ENCODE peak calls at places on chromosomes 1 and 21, in eight cellular contexts. One of them, this sample, is unnamed.

GRCh38 chr1:172547071-172547470 is 14.1 kb downstream of the SUCO start:
- DNase-seq in AG10803: no peak
- DNase-seq in lower leg skin: no peak
- DNase-seq in foreskin fibroblast: no peak
- DNase-seq in adrenal gland: no peak
- DNase-seq in spleen: no peak
- DNase-seq in GM06990: no peak
- DNase-seq in tibial nerve: no peak
- DNase-seq in this sample: no peak

GRCh38 chr1:176058686-176059085 is 148.4 kb downstream of the COP1 start:
- DNase-seq in adrenal gland: no peak
- DNase-seq in spleen: no peak
- DNase-seq in lower leg skin: no peak
- DNase-seq in GM06990: no peak
- DNase-seq in foreskin fibroblast: no peak
- DNase-seq in tibial nerve: no peak
- DNase-seq in AG10803: no peak
- DNase-seq in this sample: no peak

GRCh38 chr1:171742577-171742922 is 685 bp upstream of the VAMP4 start:
- DNase-seq in lower leg skin: peak
- DNase-seq in GM06990: no peak
- DNase-seq in tibial nerve: peak
- DNase-seq in adrenal gland: peak
- DNase-seq in spleen: peak
- DNase-seq in foreskin fibroblast: peak
- DNase-seq in AG10803: peak
- DNase-seq in this sample: peak

GRCh38 chr1:46102769-46103476 is 29.5 kb downstream of the PIK3R3 start:
- DNase-seq in AG10803: no peak
- DNase-seq in adrenal gland: no peak
- DNase-seq in foreskin fibroblast: no peak
- DNase-seq in GM06990: no peak
- DNase-seq in spleen: no peak
- DNase-seq in lower leg skin: no peak
- DNase-seq in tibial nerve: no peak
- DNase-seq in this sample: no peak

GRCh38 chr1:210647406-210648333 is 319.0 kb downstream of the HHAT start:
- DNase-seq in adrenal gland: no peak
- DNase-seq in tibial nerve: no peak
- DNase-seq in spleen: no peak
- DNase-seq in GM06990: no peak
- DNase-seq in AG10803: peak
- DNase-seq in lower leg skin: no peak
- DNase-seq in foreskin fibroblast: no peak
- DNase-seq in this sample: no peak

GRCh38 chr1:8880068-8880676 is 1.7 kb upstream of the ENO1 start:
- DNase-seq in spleen: no peak
- DNase-seq in lower leg skin: peak
- DNase-seq in GM06990: no peak
- DNase-seq in foreskin fibroblast: peak
- DNase-seq in tibial nerve: peak
- DNase-seq in AG10803: peak
- DNase-seq in adrenal gland: peak
- DNase-seq in this sample: peak

GRCh38 chr1:24536391-24536840 is 19.5 kb upstream of the NCMAP start:
- DNase-seq in adrenal gland: no peak
- DNase-seq in foreskin fibroblast: no peak
- DNase-seq in GM06990: peak
- DNase-seq in tibial nerve: no peak
- DNase-seq in AG10803: peak
- DNase-seq in spleen: peak
- DNase-seq in lower leg skin: no peak
- DNase-seq in this sample: no peak

GRCh38 chr21:26956216-26956615 is 10.7 kb downstream of the ADAMTS5 start:
- DNase-seq in foreskin fibroblast: no peak
- DNase-seq in AG10803: no peak
- DNase-seq in tibial nerve: no peak
- DNase-seq in GM06990: no peak
- DNase-seq in lower leg skin: no peak
- DNase-seq in spleen: no peak
- DNase-seq in adrenal gland: no peak
- DNase-seq in this sample: no peak

GRCh38 chr1:186884266-186884665 is 55.5 kb downstream of the PLA2G4A start:
- DNase-seq in lower leg skin: no peak
- DNase-seq in GM06990: no peak
- DNase-seq in adrenal gland: no peak
- DNase-seq in AG10803: peak
- DNase-seq in tibial nerve: no peak
- DNase-seq in foreskin fibroblast: peak
- DNase-seq in spleen: no peak
- DNase-seq in this sample: no peak

GRCh38 chr1:196637606-196638005 is 14.2 kb upstream of the CFH start:
- DNase-seq in adrenal gland: no peak
- DNase-seq in tibial nerve: no peak
- DNase-seq in lower leg skin: no peak
- DNase-seq in foreskin fibroblast: no peak
- DNase-seq in spleen: no peak
- DNase-seq in AG10803: no peak
- DNase-seq in GM06990: no peak
- DNase-seq in this sample: no peak

GRCh38 chr21:45576838-45577737 is 34.8 kb upstream of the SLC19A1 start:
- DNase-seq in lower leg skin: no peak
- DNase-seq in spleen: peak
- DNase-seq in GM06990: no peak
- DNase-seq in foreskin fibroblast: no peak
- DNase-seq in tibial nerve: no peak
- DNase-seq in AG10803: no peak
- DNase-seq in adrenal gland: peak
- DNase-seq in this sample: no peak

GRCh38 chr1:246506440-246506784 is 667 bp downstream of the SMYD3 start:
- DNase-seq in AG10803: no peak
- DNase-seq in GM06990: no peak
- DNase-seq in adrenal gland: no peak
- DNase-seq in tibial nerve: no peak
- DNase-seq in lower leg skin: peak
- DNase-seq in spleen: no peak
- DNase-seq in foreskin fibroblast: peak
- DNase-seq in this sample: no peak

GRCh38 chr1:17207966-17208418 is 3.1 kb downstream of the PADI1 start:
- DNase-seq in foreskin fibroblast: peak
- DNase-seq in lower leg skin: no peak
- DNase-seq in AG10803: peak
- DNase-seq in GM06990: peak
- DNase-seq in spleen: no peak
- DNase-seq in tibial nerve: no peak
- DNase-seq in adrenal gland: no peak
- DNase-seq in this sample: no peak

GRCh38 chr1:61639218-61639617 is 85.7 kb downstream of the TM2D1 start:
- DNase-seq in adrenal gland: no peak
- DNase-seq in foreskin fibroblast: no peak
- DNase-seq in tibial nerve: peak
- DNase-seq in GM06990: no peak
- DNase-seq in lower leg skin: peak
- DNase-seq in spleen: no peak
- DNase-seq in AG10803: no peak
- DNase-seq in this sample: no peak

GRCh38 chr1:92909321-92909720 is 51.9 kb downstream of the DIPK1A start:
- DNase-seq in spleen: no peak
- DNase-seq in lower leg skin: no peak
- DNase-seq in AG10803: peak
- DNase-seq in GM06990: no peak
- DNase-seq in adrenal gland: no peak
- DNase-seq in foreskin fibroblast: peak
- DNase-seq in tibial nerve: no peak
- DNase-seq in this sample: no peak

GRCh38 chr1:236522937-236523703 is 662 bp upstream of the LGALS8 start:
- DNase-seq in spleen: no peak
- DNase-seq in lower leg skin: peak
- DNase-seq in tibial nerve: peak
- DNase-seq in AG10803: no peak
- DNase-seq in adrenal gland: no peak
- DNase-seq in foreskin fibroblast: no peak
- DNase-seq in GM06990: no peak
- DNase-seq in this sample: peak

GRCh38 chr1:61078611-61079010 is 3.8 kb upstream of the NFIA start:
- DNase-seq in lower leg skin: no peak
- DNase-seq in adrenal gland: no peak
- DNase-seq in tibial nerve: no peak
- DNase-seq in GM06990: no peak
- DNase-seq in spleen: no peak
- DNase-seq in AG10803: peak
- DNase-seq in foreskin fibroblast: no peak
- DNase-seq in this sample: no peak

GRCh38 chr1:27862671-27863551 is 9.4 kb upstream of the THEMIS2 start:
- DNase-seq in tibial nerve: peak
- DNase-seq in AG10803: peak
- DNase-seq in GM06990: peak
- DNase-seq in spleen: no peak
- DNase-seq in lower leg skin: peak
- DNase-seq in adrenal gland: peak
- DNase-seq in foreskin fibroblast: peak
- DNase-seq in this sample: peak

GRCh38 chr1:192274588-192274987 is 42.2 kb upstream of the RGS21 start:
- DNase-seq in spleen: no peak
- DNase-seq in foreskin fibroblast: no peak
- DNase-seq in AG10803: no peak
- DNase-seq in GM06990: no peak
- DNase-seq in adrenal gland: no peak
- DNase-seq in lower leg skin: no peak
- DNase-seq in tibial nerve: no peak
- DNase-seq in this sample: no peak

GRCh38 chr1:3508757-3509415 is 54.4 kb downstream of the ARHGEF16 start:
- DNase-seq in AG10803: no peak
- DNase-seq in lower leg skin: no peak
- DNase-seq in foreskin fibroblast: no peak
- DNase-seq in spleen: no peak
- DNase-seq in adrenal gland: no peak
- DNase-seq in tibial nerve: no peak
- DNase-seq in GM06990: no peak
- DNase-seq in this sample: peak

GRCh38 chr1:45043094-45043493 is 31.0 kb downstream of the UROD start:
- DNase-seq in spleen: no peak
- DNase-seq in adrenal gland: no peak
- DNase-seq in tibial nerve: no peak
- DNase-seq in GM06990: no peak
- DNase-seq in lower leg skin: no peak
- DNase-seq in AG10803: no peak
- DNase-seq in foreskin fibroblast: no peak
- DNase-seq in this sample: no peak
- H3K4me3 ChIP-seq in spleen: no peak
- H3K4me3 ChIP-seq in adrenal gland: no peak
- H3K4me3 ChIP-seq in tibial nerve: no peak
- H3K4me3 ChIP-seq in GM06990: no peak
- H3K4me3 ChIP-seq in lower leg skin: no peak
- H3K4me3 ChIP-seq in AG10803: no peak
- H3K4me3 ChIP-seq in foreskin fibroblast: no peak
- H3K4me3 ChIP-seq in this sample: no peak

DNA sequence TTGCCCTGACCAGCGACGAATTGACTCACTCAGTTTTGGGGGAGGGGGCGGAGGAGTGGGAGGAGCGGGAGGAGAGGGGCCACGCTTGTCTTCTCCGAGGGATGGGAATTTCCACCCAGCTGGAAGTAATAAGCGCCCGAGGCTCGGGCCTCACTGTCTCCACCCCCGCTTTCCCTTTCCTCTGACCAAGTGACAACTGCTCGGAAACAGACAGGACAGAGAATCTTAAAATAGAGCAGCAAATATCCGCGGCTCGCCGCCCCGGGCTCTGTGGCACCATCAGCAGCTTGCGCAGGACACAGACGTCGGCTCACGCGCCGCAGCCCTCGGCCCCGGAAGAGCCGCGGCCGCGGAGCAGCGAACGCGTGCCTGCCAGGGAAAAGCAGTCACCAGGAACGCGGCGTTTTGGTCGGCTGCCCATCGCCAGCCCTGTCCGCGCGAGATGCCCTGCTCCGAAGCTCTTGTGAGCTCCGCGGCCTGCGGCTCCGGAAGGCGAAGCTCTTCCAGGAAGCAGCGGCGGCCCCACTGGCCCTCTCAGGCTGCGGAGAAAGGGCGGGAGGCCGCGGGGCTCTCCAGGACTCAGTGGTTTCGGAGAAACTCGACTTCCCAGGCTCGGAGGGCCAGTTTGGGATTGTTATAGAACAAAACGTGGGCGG is 10.7 kb upstream of the RGS16 start:
- DNase-seq in tibial nerve: peak
- DNase-seq in foreskin fibroblast: peak
- DNase-seq in GM06990: peak
- DNase-seq in adrenal gland: peak
- DNase-seq in lower leg skin: peak
- DNase-seq in AG10803: peak
- DNase-seq in spleen: peak
- DNase-seq in this sample: peak
- H3K4me3 ChIP-seq in tibial nerve: peak
- H3K4me3 ChIP-seq in foreskin fibroblast: peak
- H3K4me3 ChIP-seq in GM06990: peak
- H3K4me3 ChIP-seq in adrenal gland: no peak
- H3K4me3 ChIP-seq in lower leg skin: peak
- H3K4me3 ChIP-seq in AG10803: peak
- H3K4me3 ChIP-seq in spleen: peak
- H3K4me3 ChIP-seq in this sample: peak

GRCh38 chr1:153679337-153680119 is 1.0 kb downstream of the NPR1 start:
- DNase-seq in foreskin fibroblast: no peak
- DNase-seq in AG10803: no peak
- DNase-seq in tibial nerve: no peak
- DNase-seq in spleen: peak
- DNase-seq in lower leg skin: no peak
- DNase-seq in adrenal gland: no peak
- DNase-seq in GM06990: peak
- DNase-seq in this sample: peak
- H3K4me3 ChIP-seq in foreskin fibroblast: peak
- H3K4me3 ChIP-seq in AG10803: no peak
- H3K4me3 ChIP-seq in tibial nerve: peak
- H3K4me3 ChIP-seq in spleen: peak
- H3K4me3 ChIP-seq in lower leg skin: peak
- H3K4me3 ChIP-seq in adrenal gland: no peak
- H3K4me3 ChIP-seq in GM06990: peak
- H3K4me3 ChIP-seq in this sample: peak

DNA sequence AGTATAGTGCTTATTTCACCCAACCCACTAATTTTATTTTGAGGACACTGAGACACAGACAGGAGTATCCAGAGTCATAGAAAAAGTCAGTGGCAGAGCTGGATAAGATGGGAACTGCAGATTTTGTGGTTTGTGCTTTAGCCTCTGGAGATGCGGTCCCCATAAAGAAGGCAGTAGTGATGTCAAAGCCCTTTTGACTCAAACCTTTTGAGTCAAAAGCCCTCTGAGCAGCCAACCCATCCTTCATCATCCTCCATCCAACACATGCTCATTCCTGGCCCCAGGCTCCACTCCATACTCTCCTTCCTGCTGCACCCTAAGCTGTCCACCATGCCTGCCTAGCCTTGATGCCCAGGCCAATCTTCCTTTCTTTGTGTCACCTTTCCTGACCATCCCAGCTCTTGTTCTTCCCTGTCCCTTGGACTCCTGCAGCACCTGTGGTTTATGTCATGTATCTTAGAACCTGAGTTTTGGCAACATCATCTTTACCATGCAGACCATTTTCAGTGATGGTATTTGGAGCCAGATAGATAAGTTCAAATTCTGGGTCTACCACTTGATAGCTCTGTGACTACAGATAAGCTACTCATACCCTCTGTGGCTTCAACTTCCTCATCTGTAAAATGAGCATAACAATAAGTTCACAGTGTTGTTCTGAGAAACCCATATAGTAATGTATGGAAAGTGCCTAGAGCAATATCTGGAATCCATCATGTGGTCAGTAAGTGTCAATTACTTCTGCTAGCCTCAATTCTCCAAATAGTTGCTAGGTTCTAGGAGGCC is 20.1 kb downstream of the SLAMF1 start:
- DNase-seq in spleen: no peak
- DNase-seq in lower leg skin: no peak
- DNase-seq in foreskin fibroblast: no peak
- DNase-seq in GM06990: peak
- DNase-seq in tibial nerve: no peak
- DNase-seq in adrenal gland: no peak
- DNase-seq in AG10803: no peak
- DNase-seq in this sample: no peak
- H3K4me3 ChIP-seq in spleen: no peak
- H3K4me3 ChIP-seq in lower leg skin: no peak
- H3K4me3 ChIP-seq in foreskin fibroblast: no peak
- H3K4me3 ChIP-seq in GM06990: no peak
- H3K4me3 ChIP-seq in tibial nerve: no peak
- H3K4me3 ChIP-seq in adrenal gland: no peak
- H3K4me3 ChIP-seq in AG10803: no peak
- H3K4me3 ChIP-seq in this sample: no peak

This sample was measured in right cardiac atrium.